ENCODE peak calls at places on chromosomes 13 and 19, in four cellular contexts. T, D, M and X are unnamed samples.

GRCh38 chr19:4388171-4389063 is 11.9 kb downstream of the SH3GL1 start:
- DNase-seq in T (no peak), D (no peak), M (no peak), X (no peak)

GRCh38 chr13:113544071-113544891 is 40.3 kb upstream of the TFDP1 start:
- DNase-seq in M (no peak), D (no peak), T (no peak), X (no peak)

GRCh38 chr19:12733369-12733896 is 1.1 kb downstream of the TRIR start:
- DNase-seq in M (peak; percentile 55), D (no peak), T (peak; percentile 62), X (peak; percentile 82)

GRCh38 chr13:79374578-79374977 is 31.5 kb downstream of the RBM26 start:
- DNase-seq in D (no peak), T (no peak), M (no peak), X (no peak)

GRCh38 chr13:100721885-100722512 is 47.4 kb upstream of the TMTC4 start:
- DNase-seq in D (peak; percentile 40), M (peak; percentile 63), T (peak; percentile 62), X (peak; percentile 55)

GRCh38 chr19:53707278-53707677 is 75.5 kb downstream of the DPRX start:
- DNase-seq in M (no peak), T (no peak), D (no peak), X (no peak)

GRCh38 chr13:97274782-97275252 is 52.7 kb downstream of the MBNL2 start:
- DNase-seq in D (no peak), T (no peak), M (peak; percentile 70), X (no peak)

GRCh38 chr13:26052136-26052736 is 420 bp upstream of the SHISA2 start:
- DNase-seq in D (peak; percentile 37), M (no peak), T (no peak), X (no peak)

GRCh38 chr13:35700661-35701060 is 224.2 kb upstream of the MAB21L1 start:
- DNase-seq in T (no peak), M (no peak), D (no peak), X (no peak)

GRCh38 chr13:92103673-92104296 is 705.4 kb downstream of the GPC5 start:
- DNase-seq in D (no peak), M (peak; percentile 56), T (no peak), X (no peak)

GRCh38 chr13:24683833-24684599 is 3.8 kb downstream of the ATP12A start:
- DNase-seq in T (peak; percentile 81), D (peak; percentile 50), M (peak; percentile 64), X (peak; percentile 86)

GRCh38 chr13:79442221-79442620 is 36.2 kb upstream of the RBM26 start:
- DNase-seq in D (no peak), T (no peak), M (no peak), X (no peak)

GRCh38 chr19:1262687-1263123 is 6.4 kb upstream of the CIRBP start:
- DNase-seq in D (no peak), T (no peak), M (no peak), X (no peak)

GRCh38 chr19:48738557-48739399 is 1.6 kb downstream of the RASIP1 start:
- DNase-seq in T (peak; percentile 99), D (peak; percentile 94), M (peak; percentile 88), X (peak; percentile 100)

GRCh38 chr19:362683-363082 is 18.1 kb upstream of the MIER2 start:
- DNase-seq in M (no peak), T (no peak), D (no peak), X (no peak)

GRCh38 chr13:103140001-103140671 is 73.9 kb upstream of the SLC10A2 start:
- DNase-seq in T (peak; percentile 52), M (peak; percentile 8), D (no peak), X (peak; percentile 49)

GRCh38 chr19:17327654-17328516 is 6.8 kb downstream of the ANO8 start:
- DNase-seq in M (peak; percentile 83), D (peak; percentile 83), T (peak; percentile 81), X (peak; percentile 91)

GRCh38 chr19:12052057-12052570 is 647 bp downstream of the ZNF878 start:
- DNase-seq in M (no peak), D (no peak), T (no peak), X (no peak)

GRCh38 chr13:40974460-40975407 is 44.4 kb downstream of the ELF1 start:
- DNase-seq in D (no peak), M (peak; percentile 89), T (no peak), X (peak; percentile 39)

GRCh38 chr13:62320731-62321130 is 905.1 kb upstream of the PCDH20 start:
- DNase-seq in M (no peak), D (no peak), T (no peak), X (no peak)

GRCh38 chr19:4493104-4493928 is 21.2 kb downstream of the HDGFL2 start:
- DNase-seq in M (no peak), D (no peak), T (no peak), X (no peak)

GRCh38 chr13:97223711-97224461 is 1.8 kb downstream of the MBNL2 start:
- DNase-seq in D (peak; percentile 61), T (peak; percentile 23), M (peak; percentile 95), X (no peak)

GRCh38 chr19:49999371-50000010 is 25.7 kb downstream of the VRK3 start:
- DNase-seq in D (no peak), M (peak; percentile 50), T (no peak), X (no peak)

GRCh38 chr13:21717817-21718216 is 46.9 kb downstream of the FGF9 start:
- DNase-seq in M (no peak), D (peak; percentile 56), T (no peak), X (no peak)

GRCh38 chr19:58328999-58329398 is 2.2 kb downstream of the ZSCAN22 start:
- DNase-seq in M (no peak), D (no peak), T (no peak), X (no peak)

GRCh38 chr13:97339019-97339988 is 94.7 kb upstream of the RAP2A start:
- DNase-seq in D (peak; percentile 47), T (no peak), M (peak; percentile 95), X (no peak)

GRCh38 chr19:2084993-2085720 is 11.0 kb downstream of the MOB3A start:
- DNase-seq in D (peak; percentile 81), M (peak; percentile 60), T (peak; percentile 88), X (peak; percentile 87)

GRCh38 chr13:24022568-24022967 is 125.3 kb upstream of the C1QTNF9B start:
- DNase-seq in T (no peak), M (no peak), D (no peak), X (no peak)

GRCh38 chr13:43895940-43896339 is 16.2 kb downstream of the LACC1 start:
- DNase-seq in M (no peak), D (no peak), T (no peak), X (no peak)

GRCh38 chr13:43894438-43894837 is 14.7 kb downstream of the LACC1 start:
- DNase-seq in M (no peak), D (no peak), T (no peak), X (no peak)
- TF ChIP-seq CTCF in M (peak; percentile 13), D (no peak), T (no peak), X (no peak)

DNA sequence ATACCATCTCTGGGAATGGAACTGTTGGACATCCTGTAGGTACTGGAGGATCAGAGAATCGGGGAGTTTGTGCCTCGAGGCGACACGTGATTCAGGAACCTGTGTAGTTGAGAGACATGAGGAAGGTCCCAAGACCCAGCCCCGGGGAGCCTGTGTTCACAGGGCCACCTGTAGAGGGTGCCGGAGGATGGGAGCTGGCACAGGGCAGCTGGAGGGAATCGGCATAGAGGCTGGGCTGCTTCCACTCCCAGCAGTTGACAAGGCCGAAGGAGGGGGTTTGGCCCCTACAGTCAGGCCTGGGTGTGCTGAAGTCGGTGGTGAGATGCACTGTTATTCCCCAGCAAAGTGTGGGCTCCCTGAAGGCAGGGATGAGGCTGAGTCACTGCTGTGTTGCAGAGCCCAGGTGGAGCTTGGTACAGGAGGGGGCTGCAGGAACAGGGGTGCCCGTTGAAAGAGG is 2.5 kb upstream of the ISYNA1 start:
- DNase-seq in D (no peak), M (no peak), T (peak; percentile 55), X (no peak)
- TF ChIP-seq CTCF in D (no peak), M (peak; percentile 26), T (peak; percentile 52), X (peak; percentile 42)

GRCh38 chr13:77506874-77507273 is 28.6 kb upstream of the SCEL start:
- DNase-seq in M (no peak), T (no peak), D (no peak), X (no peak)
- TF ChIP-seq CTCF in M (no peak), T (peak; percentile 18), D (no peak), X (no peak)

GRCh38 chr13:90902255-90902654 is 445.2 kb upstream of the MIR17HG start:
- DNase-seq in M (no peak), T (no peak), D (no peak), X (no peak)

GRCh38 chr13:90912247-90912646 is 435.2 kb upstream of the MIR17HG start:
- DNase-seq in T (no peak), M (no peak), D (no peak), X (no peak)

GRCh38 chr13:90910240-90910639 is 437.2 kb upstream of the MIR17HG start:
- DNase-seq in D (no peak), T (no peak), M (no peak), X (no peak)

GRCh38 chr13:90908792-90909191 is 438.7 kb upstream of the MIR17HG start:
- DNase-seq in T (no peak), M (no peak), D (no peak), X (no peak)

DNA sequence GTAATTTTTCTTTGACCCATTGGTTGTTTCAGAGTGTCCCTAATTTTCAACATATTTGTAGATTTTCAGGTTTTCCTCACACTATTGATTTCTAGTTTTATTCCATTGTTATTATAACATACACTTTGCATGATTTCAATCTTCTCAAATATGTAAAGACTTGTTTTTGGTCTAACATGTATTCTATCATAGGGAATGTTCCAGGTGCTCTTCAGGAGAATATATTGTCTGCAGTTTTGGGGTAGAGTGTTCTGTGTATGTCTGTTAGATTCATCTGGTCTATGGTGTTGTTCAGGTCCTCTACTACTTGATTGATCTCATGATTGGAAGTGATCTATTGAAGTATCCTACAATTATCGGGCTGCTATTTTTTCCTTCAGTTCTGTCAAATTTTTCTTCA is 440.9 kb upstream of the MIR17HG start:
- DNase-seq in M (no peak), D (no peak), T (no peak), X (no peak)
- TF ChIP-seq CTCF in M (no peak), D (no peak), T (no peak), X (no peak)

GRCh38 chr19:10420444-10421239 is at the start of gene PDE4A:
- DNase-seq in M (peak; percentile 49), D (no peak), T (peak; percentile 58), X (peak; percentile 71)
- TF ChIP-seq CTCF in M (peak; percentile 46), D (no peak), T (peak; percentile 73), X (peak; percentile 75)

DNA sequence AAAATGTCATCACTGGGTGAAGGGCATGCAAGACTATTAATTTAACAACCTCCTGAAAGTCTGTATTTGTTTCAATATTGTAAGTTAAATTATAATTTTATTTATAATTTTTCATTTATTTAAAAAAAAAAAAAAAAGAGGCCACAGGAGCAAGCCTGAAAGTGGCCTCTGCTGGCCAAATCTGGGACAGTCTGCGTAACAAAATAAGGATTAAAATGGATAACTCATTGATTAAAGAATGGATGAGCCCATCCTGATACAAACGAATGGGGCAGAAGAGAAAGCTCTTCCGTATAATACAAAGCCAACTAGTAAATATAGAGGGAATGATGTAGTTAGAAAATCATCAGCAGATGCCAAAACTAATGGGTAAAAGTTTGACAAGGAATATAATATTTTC is 36.2 kb downstream of the SUCLA2 start:
- DNase-seq in D (no peak), T (no peak), M (no peak), X (no peak)
- TF ChIP-seq CTCF in D (no peak), T (no peak), M (no peak), X (no peak)

GRCh38 chr19:40252395-40252794 is 25.9 kb upstream of the CCNP start:
- DNase-seq in D (no peak), T (no peak), M (no peak), X (no peak)
- TF ChIP-seq CTCF in D (no peak), T (no peak), M (no peak), X (no peak)